ENCODE peak calls at places on chromosomes 11 and 22, in six cellular contexts. A is kidney; Z is CD8-positive, alpha-beta T cell; L is right atrium auricular region; N is fibroblast of lung; H is heart left ventricle. R is an unnamed sample.

GRCh38 chr22:50112151-50113118 is 22.6 kb downstream of the MOV10L1 start:
- DNase-seq in L (no peak), Z (no peak), A (no peak), H (peak; percentile 56), N (peak; percentile 61), R (no peak)

GRCh38 chr22:46288846-46289243 is 7.8 kb upstream of the GTSE1 start:
- DNase-seq in Z (no peak), L (no peak), A (no peak), N (no peak), H (no peak), R (no peak)

GRCh38 chr11:26834601-26835000 is 112.7 kb upstream of the SLC5A12 start:
- DNase-seq in A (no peak), Z (no peak), L (no peak), H (no peak), N (no peak), R (no peak)

GRCh38 chr11:65895482-65895981 is 4.7 kb downstream of the FOSL1 start:
- DNase-seq in A (no peak), N (no peak), H (no peak), Z (no peak), L (no peak), R (no peak)

GRCh38 chr11:66015094-66015881 is 3.5 kb downstream of the CST6 start:
- DNase-seq in H (peak; percentile 52), N (peak; percentile 6), A (peak; percentile 81), L (no peak), Z (no peak), R (peak; percentile 62)

GRCh38 chr22:40951795-40952602 is 821 bp downstream of the RBX1 start:
- DNase-seq in H (no peak), N (no peak), A (no peak), Z (no peak), L (no peak), R (no peak)

GRCh38 chr11:27214713-27215112 is 148.3 kb downstream of the CCDC34 start:
- DNase-seq in A (no peak), L (no peak), N (no peak), Z (no peak), H (no peak), R (no peak)

GRCh38 chr11:65716294-65716693 is 4.2 kb downstream of the KAT5 start:
- DNase-seq in A (no peak), L (no peak), H (no peak), N (no peak), Z (no peak), R (no peak)

GRCh38 chr11:16924462-16924825 is 89.8 kb downstream of the PLEKHA7 start:
- DNase-seq in L (no peak), H (no peak), N (no peak), Z (no peak), A (no peak), R (no peak)

GRCh38 chr11:14052198-14052597 is 89.7 kb downstream of the SPON1 start:
- DNase-seq in H (no peak), A (no peak), Z (no peak), L (no peak), N (no peak), R (no peak)

GRCh38 chr22:39820266-39820665 is 73.3 kb downstream of the ENTHD1 start:
- DNase-seq in H (no peak), N (peak; percentile 84), Z (no peak), A (no peak), L (no peak), R (no peak)

GRCh38 chr22:30424471-30425326 is 869 bp upstream of the MTFP1 start:
- DNase-seq in N (no peak), H (no peak), Z (no peak), L (no peak), A (peak; percentile 60), R (no peak)

GRCh38 chr11:6273188-6273587 is 13.6 kb downstream of the CCKBR start:
- DNase-seq in Z (no peak), N (no peak), A (no peak), H (no peak), L (no peak), R (no peak)

GRCh38 chr11:7643323-7643722 is 30.0 kb downstream of the CYB5R2 start:
- DNase-seq in L (no peak), Z (no peak), H (no peak), N (no peak), A (no peak), R (no peak)

GRCh38 chr11:62930157-62930556 is 9.0 kb upstream of the CHRM1 start:
- DNase-seq in L (no peak), H (no peak), A (no peak), Z (no peak), N (no peak), R (no peak)

GRCh38 chr11:21866781-21867180 is 326.1 kb upstream of the ANO5 start:
- DNase-seq in A (no peak), Z (no peak), L (no peak), H (no peak), N (no peak), R (no peak)

GRCh38 chr11:40445391-40445790 is 1014.1 kb downstream of the LRRC4C start:
- DNase-seq in N (no peak), H (no peak), Z (no peak), L (no peak), A (no peak), R (no peak)

GRCh38 chr11:6843670-6844069 is 1.8 kb upstream of the OR10A5 start:
- DNase-seq in L (no peak), A (no peak), N (no peak), Z (no peak), H (no peak), R (no peak)

GRCh38 chr22:25232301-25232700 is 12.9 kb downstream of the CRYBB2 start:
- DNase-seq in H (no peak), N (peak; percentile 3), A (no peak), L (no peak), Z (no peak), R (no peak)

GRCh38 chr22:21447694-21448402 is 19.3 kb upstream of the TMEM191C start:
- DNase-seq in H (no peak), Z (no peak), N (no peak), L (no peak), A (peak; percentile 61), R (peak; percentile 61)

GRCh38 chr11:86741489-86742435 is 58.6 kb upstream of the PRSS23 start:
- DNase-seq in Z (no peak), L (no peak), H (no peak), A (no peak), N (peak; percentile 74), R (no peak)

GRCh38 chr11:31780078-31780971 is 30.8 kb downstream of the PAX6 start:
- DNase-seq in Z (no peak), N (no peak), L (no peak), A (no peak), H (no peak), R (no peak)

DNA sequence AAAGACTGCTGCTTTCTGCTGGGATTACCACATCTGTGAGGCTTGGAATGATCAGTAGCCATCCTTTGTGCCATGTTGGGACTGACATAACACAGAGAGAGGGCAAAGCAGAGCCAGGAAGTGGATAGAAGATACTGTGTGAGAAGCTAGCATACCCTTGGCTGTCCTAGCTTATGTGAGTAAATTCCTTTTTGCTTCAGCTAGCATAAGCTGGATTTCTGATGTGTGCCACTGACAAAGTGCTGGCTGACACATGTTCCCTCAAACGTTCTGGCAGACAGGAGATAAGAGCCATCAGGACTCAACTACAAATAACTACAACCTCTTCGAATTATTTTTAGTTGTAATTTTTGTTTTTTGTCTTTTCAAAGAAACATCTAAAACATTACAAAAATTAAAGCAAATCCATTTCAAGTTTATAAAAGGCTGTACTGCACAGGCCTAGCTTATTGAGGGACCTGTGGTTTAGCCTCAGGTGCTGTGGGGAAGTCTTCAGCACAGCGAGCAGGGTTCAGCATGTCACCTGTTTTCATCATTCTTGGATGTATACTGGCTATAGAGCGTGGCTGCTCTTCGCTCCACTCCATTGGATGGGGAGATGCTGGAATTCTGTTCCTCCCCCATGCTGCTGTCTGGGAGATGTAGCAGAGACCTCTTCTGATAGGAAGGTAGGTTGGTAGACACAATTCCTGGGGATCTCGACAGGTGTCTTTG is 120.9 kb downstream of the SWAP70 start:
- DNase-seq in Z (no peak), L (peak; percentile 21), H (peak; percentile 12), N (no peak), A (no peak), R (no peak)
- H3K9me3 ChIP-seq in Z (no peaks in the 10 kb centered on the region), L (no peaks in the 10 kb centered on the region), H (no peaks in the 10 kb centered on the region), N (no peaks in the 10 kb centered on the region), A (no peaks in the 10 kb centered on the region), R (no peaks in the 10 kb centered on the region)

GRCh38 chr22:49023161-49023878 is 804.4 kb downstream of the BRD1 start:
- DNase-seq in N (no peak), L (no peak), Z (no peak), A (peak; percentile 58), H (no peak), R (peak; percentile 54)
- H3K9me3 ChIP-seq in N (no peaks in the 10 kb centered on the region), L (no peaks in the 10 kb centered on the region), Z (no peaks in the 10 kb centered on the region), A (no peaks in the 10 kb centered on the region), H (no peaks in the 10 kb centered on the region), R (no peaks in the 10 kb centered on the region)

DNA sequence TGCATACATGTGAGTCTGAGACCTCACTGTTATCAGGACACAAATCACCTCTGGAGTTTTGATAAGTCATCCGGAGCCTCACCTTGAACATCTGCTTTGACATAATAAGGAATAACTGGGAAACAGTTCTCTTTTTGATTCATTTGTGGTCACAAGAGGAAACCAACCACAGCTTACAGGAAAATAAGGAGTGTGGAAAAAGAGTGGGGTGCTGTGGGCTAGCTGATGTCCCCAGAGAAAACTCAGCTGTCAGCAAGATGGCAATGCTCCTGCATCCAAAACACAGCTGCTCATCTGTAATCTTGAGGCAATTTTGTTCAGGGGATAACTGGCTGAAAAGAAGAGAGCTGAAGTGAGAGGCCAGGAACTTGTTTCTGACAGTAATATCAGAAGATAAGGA is 416.4 kb upstream of the SYN3 start:
- DNase-seq in L (no peak), N (no peak), Z (no peak), H (no peak), A (no peak), R (no peak)
- H3K9me3 ChIP-seq in L (no peaks in the 10 kb centered on the region), N (no peaks in the 10 kb centered on the region), Z (no peaks in the 10 kb centered on the region), H (no peaks in the 10 kb centered on the region), A (no peaks in the 10 kb centered on the region), R (no peaks in the 10 kb centered on the region)

DNA sequence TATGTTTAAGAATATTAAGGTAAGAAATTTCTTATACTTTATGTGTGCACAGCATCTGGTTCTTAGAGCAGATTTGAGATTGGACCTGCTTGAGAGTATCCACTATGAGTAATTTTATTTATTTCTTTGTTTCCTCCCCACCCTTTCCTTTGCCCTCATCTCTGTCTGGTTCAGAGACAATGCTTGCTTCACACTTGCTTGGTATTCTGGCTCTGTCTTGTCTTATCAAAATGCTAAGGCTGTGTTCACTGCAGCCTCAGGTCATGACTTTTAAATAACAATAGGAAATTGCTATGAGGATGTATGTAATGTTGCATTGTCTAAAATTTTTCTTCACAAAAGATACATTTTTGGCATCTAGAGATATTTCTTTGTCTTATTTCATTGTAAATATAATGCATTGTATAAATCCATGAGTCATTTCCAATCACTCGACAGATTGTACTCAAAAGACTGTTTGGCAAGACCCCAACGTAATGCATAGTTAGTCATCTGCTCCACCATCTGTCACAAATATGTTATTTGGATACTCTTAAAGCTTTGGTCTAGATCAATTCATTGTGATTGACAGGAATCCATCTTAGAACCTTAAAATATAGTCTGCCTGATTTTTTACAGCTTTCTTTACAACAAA is 395.7 kb downstream of the AASDHPPT start:
- DNase-seq in Z (no peak), N (peak; percentile 53), A (no peak), L (no peak), H (no peak), R (no peak)
- H3K9me3 ChIP-seq in Z (peaks cover 3% of the 10 kb centered on the region), N (no peaks in the 10 kb centered on the region), A (no peaks in the 10 kb centered on the region), L (peaks cover 8% of the 10 kb centered on the region), H (no peaks in the 10 kb centered on the region), R (peaks cover 9% of the 10 kb centered on the region)

GRCh38 chr11:3357994-3358676 is 20.8 kb downstream of the ZNF195 start:
- DNase-seq in A (no peak), L (no peak), H (no peak), N (no peak), Z (no peak), R (no peak)
- H3K9me3 ChIP-seq in A (peaks cover 77% of the 10 kb centered on the region), L (peaks cover 91% of the 10 kb centered on the region), H (no peaks in the 10 kb centered on the region), N (peaks cover 8% of the 10 kb centered on the region), Z (peaks cover 64% of the 10 kb centered on the region), R (peaks cover 62% of the 10 kb centered on the region)

GRCh38 chr11:2643746-2644145 is 56.0 kb downstream of the KCNQ1OT1 start:
- DNase-seq in L (no peak), Z (no peak), N (no peak), A (no peak), H (no peak), R (no peak)
- H3K9me3 ChIP-seq in L (peaks cover 85% of the 10 kb centered on the region), Z (peaks cover 5% of the 10 kb centered on the region), N (peaks cover 3% of the 10 kb centered on the region), A (peaks cover 84% of the 10 kb centered on the region), H (no peaks in the 10 kb centered on the region), R (peaks cover 72% of the 10 kb centered on the region)

R was measured in tibial artery.